ENCODE peak calls at places on chromosome 18, in six cellular contexts. N is A549, G is IMR-90, T is stomach, S is lower leg skin, D is right lobe of liver. O is an unnamed sample.
A peak's percentile ranks its signal among the peaks of the same experiment; 100 is the strongest.

GRCh38 chr18:5057348-5058012 is 139.6 kb downstream of the AKAIN1 start:
- DNase-seq in S (peak; percentile 19), T (peak; percentile 57), N (peak; percentile 21), D (peak; percentile 52), G (peak; percentile 31), O (no peak)

GRCh38 chr18:54606835-54607212 is 15.8 kb downstream of the DYNAP start:
- DNase-seq in N (no peak), G (no peak), S (no peak), T (no peak), D (no peak), O (no peak)

GRCh38 chr18:49277395-49278036 is 182.9 kb downstream of the DYM start:
- DNase-seq in T (no peak), D (no peak), S (no peak), G (peak; percentile 86), N (no peak), O (no peak)

GRCh38 chr18:47109049-47109448 is 41.3 kb downstream of the HDHD2 start:
- DNase-seq in N (no peak), G (no peak), S (no peak), D (no peak), T (no peak), O (no peak)

GRCh38 chr18:55447672-55448018 is 140.3 kb downstream of the TCF4 start:
- DNase-seq in S (no peak), T (no peak), N (no peak), D (no peak), G (no peak), O (no peak)

GRCh38 chr18:49880656-49881055 is 67.3 kb upstream of the ACAA2 start:
- DNase-seq in G (no peak), D (no peak), T (no peak), N (no peak), S (no peak), O (no peak)

GRCh38 chr18:37987901-37988300 is 422.3 kb upstream of the CELF4 start:
- DNase-seq in S (no peak), G (no peak), N (no peak), T (no peak), D (no peak), O (no peak)

GRCh38 chr18:61502472-61502871 is 169.2 kb downstream of the CDH20 start:
- DNase-seq in S (peak; percentile 33), D (no peak), G (peak; percentile 61), T (no peak), N (peak; percentile 17), O (no peak)

GRCh38 chr18:42929857-42930256 is 185.6 kb downstream of the RIT2 start:
- DNase-seq in N (no peak), T (no peak), G (no peak), D (no peak), S (no peak), O (no peak)

GRCh38 chr18:78904179-78904531 is 75.5 kb upstream of the SALL3 start:
- DNase-seq in D (no peak), G (no peak), S (no peak), T (no peak), N (no peak), O (no peak)

GRCh38 chr18:54388203-54389142 is 30.8 kb downstream of the C18orf54 start:
- DNase-seq in N (peak; percentile 19), T (no peak), G (peak; percentile 85), S (no peak), D (no peak), O (no peak)

GRCh38 chr18:62757399-62758010 is 42.2 kb downstream of the PHLPP1 start:
- DNase-seq in G (no peak), D (no peak), S (no peak), N (no peak), T (no peak), O (no peak)

GRCh38 chr18:77054606-77055428 is 77.8 kb downstream of the MBP start:
- DNase-seq in D (peak; percentile 88), S (peak; percentile 79), N (peak; percentile 66), G (peak; percentile 93), T (peak; percentile 82), O (no peak)
- H3K4me3 ChIP-seq in D (no peak overlapping the region), S (no peak overlapping the region), N (no peak overlapping the region), G (no peak overlapping the region), T (no peak overlapping the region), O (peak overlapping the region; percentile 7)

DNA sequence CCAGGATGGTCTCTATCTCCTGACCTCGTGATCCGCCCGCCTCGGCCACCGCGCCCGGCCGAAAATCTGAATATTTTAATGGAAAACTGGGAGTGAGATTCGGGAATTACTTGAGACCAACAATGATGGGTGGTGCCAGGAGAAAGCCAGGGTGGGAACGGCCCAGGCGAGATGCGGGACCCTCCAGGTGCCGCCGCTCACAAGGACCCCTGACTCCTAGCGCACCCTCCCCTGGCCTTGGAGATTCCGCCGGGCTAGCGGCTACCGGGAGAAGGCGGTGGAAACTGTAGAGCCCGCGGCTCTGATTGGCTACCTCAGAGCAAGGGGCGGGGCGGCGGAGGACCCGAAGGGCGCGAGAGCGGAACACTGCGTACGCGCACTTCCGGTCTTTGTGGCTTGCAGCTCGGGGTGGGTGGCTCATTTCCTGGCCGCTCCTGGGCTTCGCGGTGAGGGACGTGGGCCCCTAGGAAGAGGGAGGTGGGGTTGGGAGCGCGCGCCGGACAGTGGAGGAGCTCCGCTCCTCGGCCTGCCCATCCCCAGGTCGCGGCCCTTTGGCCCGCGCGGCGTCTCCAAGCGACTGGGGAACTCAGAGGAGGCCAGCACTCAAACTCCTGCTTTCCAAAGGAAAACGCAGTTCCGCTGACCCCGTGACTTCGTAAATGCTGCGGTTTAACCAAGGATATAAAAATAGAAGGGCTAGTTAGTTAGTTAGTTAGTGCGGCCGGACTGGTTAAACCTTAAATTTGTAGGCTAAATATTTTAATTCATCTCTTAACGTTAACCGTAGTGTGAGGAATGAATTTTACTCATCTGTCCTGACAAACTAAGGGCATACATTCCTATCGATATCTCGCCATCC is at the start of gene ZNF397:
- DNase-seq in G (peak; percentile 96), N (peak; percentile 82), T (peak; percentile 98), D (peak; percentile 99), S (peak; percentile 97), O (peak; percentile 98)
- TF ChIP-seq POLR2A in G (peak; percentile 96), N (peak; percentile 53), T (no peak), D (peak; percentile 98), S (no peak), O (no peak)

GRCh38 chr18:76394780-76395476 is 100.1 kb downstream of the ZNF516 start:
- DNase-seq in D (no peak), T (no peak), N (no peak), G (peak; percentile 76), S (no peak), O (no peak)

GRCh38 chr18:76397631-76398030 is 97.4 kb downstream of the ZNF516 start:
- DNase-seq in T (no peak), N (no peak), S (no peak), D (no peak), G (no peak), O (no peak)

GRCh38 chr18:76395609-76396008 is 99.4 kb downstream of the ZNF516 start:
- DNase-seq in G (no peak), D (no peak), N (no peak), S (no peak), T (no peak), O (no peak)

GRCh38 chr18:76398295-76398694 is 96.7 kb downstream of the ZNF516 start:
- DNase-seq in T (peak; percentile 68), G (no peak), D (no peak), S (no peak), N (no peak), O (no peak)

DNA sequence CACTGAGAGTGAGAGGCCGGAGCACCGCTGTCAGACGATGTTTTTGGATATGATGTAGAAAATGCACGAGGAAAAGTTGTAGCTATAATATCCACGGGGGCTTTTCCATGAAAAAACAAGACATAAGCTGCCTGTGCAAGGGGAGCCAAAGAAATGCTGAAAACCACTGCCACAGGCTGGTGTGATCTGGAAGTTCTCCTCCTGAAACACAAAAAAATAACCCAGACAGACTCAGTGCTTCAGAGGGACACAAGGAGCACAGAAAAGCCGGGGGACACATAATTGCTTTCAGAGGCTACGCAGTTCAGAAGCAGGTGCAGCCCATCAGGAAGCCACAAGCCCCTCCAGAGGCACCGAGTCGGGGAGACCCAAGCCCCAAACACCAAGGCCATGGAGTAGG is 98.2 kb downstream of the ZNF516 start:
- DNase-seq in S (no peak), T (no peak), D (no peak), N (no peak), G (no peak), O (no peak)
- TF ChIP-seq CTCF in S (no peak), T (no peak), D (no peak), N (no peak), G (no peak), O (no peak)

DNA sequence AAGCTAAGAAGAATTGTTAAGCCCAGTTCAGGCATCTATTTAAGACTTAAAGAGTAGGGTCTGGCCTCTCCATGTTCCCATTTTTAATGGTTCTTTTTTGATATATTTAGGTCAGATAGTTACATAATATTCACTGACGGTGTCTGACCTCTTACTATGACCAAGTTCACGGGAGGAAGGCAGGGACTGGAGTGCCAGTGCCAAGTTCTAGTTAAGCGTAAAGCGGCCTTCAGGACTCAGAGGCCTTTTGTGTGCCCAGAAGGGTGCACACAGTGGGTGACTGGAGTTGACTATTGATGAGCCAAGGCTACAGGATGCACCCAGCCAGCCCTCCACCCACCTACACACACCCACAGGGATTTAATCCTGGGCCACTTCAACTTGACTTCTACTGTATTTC is 290.9 kb downstream of the PIEZO2 start:
- DNase-seq in N (no peak), G (no peak), D (no peak), S (no peak), T (no peak), O (no peak)
- H3K4me3 ChIP-seq in N (no peak overlapping the region), G (no peak overlapping the region), D (no peak overlapping the region), S (no peak overlapping the region), T (no peak overlapping the region), O (no peak overlapping the region)

DNA sequence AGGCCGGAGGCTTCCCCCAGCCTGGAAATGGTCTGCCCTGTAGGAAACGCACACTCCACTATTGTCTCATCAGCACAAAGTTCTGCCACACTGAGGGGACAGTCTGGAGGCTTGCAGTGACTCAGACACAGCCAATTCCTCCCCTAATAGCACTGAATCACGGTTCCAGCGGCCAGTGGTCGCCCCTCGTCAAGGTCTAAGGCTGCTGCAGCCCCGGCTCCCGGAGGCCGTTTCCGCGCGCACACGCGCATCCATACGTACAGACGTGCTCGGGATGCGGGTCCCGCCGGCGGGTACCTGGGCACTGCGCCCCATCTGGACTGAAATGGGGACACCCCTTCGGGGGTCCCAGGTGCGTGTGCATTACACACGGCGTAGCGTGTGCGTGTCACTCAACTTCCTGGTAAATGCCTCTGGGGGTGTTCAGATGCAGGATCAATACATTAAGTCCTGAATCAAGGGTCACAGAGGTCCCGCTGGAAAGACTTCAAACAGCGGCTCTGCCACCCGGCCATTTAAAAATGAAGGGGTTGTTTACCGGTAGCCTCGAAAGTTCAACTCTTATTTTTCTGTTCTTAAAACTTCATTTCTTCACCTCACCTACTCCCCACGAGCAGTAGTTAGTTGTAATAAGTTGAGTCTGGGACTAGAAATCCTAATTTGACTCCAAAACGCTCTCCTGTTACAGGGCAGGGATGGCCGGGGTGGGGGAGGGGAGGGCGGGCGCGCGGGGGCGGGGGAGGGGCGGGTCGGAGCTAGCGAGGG is 575 bp upstream of the ZNF516 start:
- DNase-seq in G (peak; percentile 65), T (no peak), D (peak; percentile 56), S (peak; percentile 56), N (peak; percentile 7), O (no peak)
- TF ChIP-seq POLR2A in G (peak; percentile 67), T (no peak), D (peak; percentile 79), S (no peak), N (no peak), O (no peak)

GRCh38 chr18:11279461-11279860 is 130.1 kb upstream of the PIEZO2 start:
- DNase-seq in S (no peak), G (no peak), T (no peak), N (no peak), D (peak; percentile 22), O (no peak)
- TF ChIP-seq CTCF in S (no peak), G (no peak), T (no peak), N (no peak), D (no peak), O (no peak)

O was measured in vagina.